ENCODE peak calls at places on chromosomes 13 and 19, in seven cellular contexts. G is gastrocnemius medialis, Z is thoracic aorta, N is mammary epithelial cell, C is GM12865, L is lower leg skin, M is psoas muscle. V is an unnamed sample.

GRCh38 chr19:4717191-4717965 is 6.3 kb downstream of the DPP9 start:
- DNase-seq in N (peak), L (no peak), G (no peak), Z (no peak), C (no peak), M (no peak), V (no peak)

GRCh38 chr19:11005521-11005920 is 44.7 kb downstream of the SMARCA4 start:
- DNase-seq in C (no peak), G (no peak), M (no peak), Z (no peak), L (no peak), N (no peak), V (no peak)

GRCh38 chr19:14030997-14031718 is 404 bp upstream of the IL27RA start:
- DNase-seq in C (no peak), G (no peak), M (peak), N (no peak), Z (no peak), L (no peak), V (no peak)

GRCh38 chr19:54155694-54156093 is 3.8 kb downstream of the LENG1 start:
- DNase-seq in M (no peak), Z (no peak), C (no peak), N (no peak), G (no peak), L (no peak), V (no peak)

GRCh38 chr19:50044922-50045321 is 19.1 kb downstream of the ZNF473 start:
- DNase-seq in G (no peak), L (no peak), C (no peak), N (no peak), Z (no peak), M (no peak), V (no peak)

GRCh38 chr19:3975637-3976087 is 4.8 kb upstream of the DAPK3 start:
- DNase-seq in Z (no peak), M (no peak), L (no peak), C (no peak), N (no peak), G (peak), V (no peak)

GRCh38 chr13:40221460-40222201 is 444.8 kb downstream of the FOXO1 start:
- DNase-seq in G (peak), Z (no peak), M (no peak), L (no peak), C (peak), N (peak), V (no peak)

GRCh38 chr19:16343156-16343555 is 18.5 kb downstream of the KLF2 start:
- DNase-seq in N (no peak), L (no peak), G (no peak), Z (no peak), M (no peak), C (no peak), V (no peak)

GRCh38 chr19:36031308-36031707 is 1.4 kb downstream of the CLIP3 start:
- DNase-seq in L (no peak), C (no peak), M (peak), Z (no peak), G (no peak), N (no peak), V (no peak)

GRCh38 chr19:31261651-31262331 is 87.4 kb downstream of the TSHZ3 start:
- DNase-seq in Z (no peak), C (no peak), L (no peak), G (no peak), M (no peak), N (no peak), V (no peak)

GRCh38 chr13:72097568-72097967 is 230.6 kb upstream of the DACH1 start:
- DNase-seq in L (no peak), M (no peak), C (no peak), Z (no peak), N (peak), G (no peak), V (no peak)

GRCh38 chr13:113060557-113061270 is 44.9 kb upstream of the F7 start:
- DNase-seq in L (no peak), G (no peak), C (no peak), M (peak), N (no peak), Z (no peak), V (no peak)

GRCh38 chr19:16878181-16878965 is 10.4 kb upstream of the F2RL3 start:
- DNase-seq in L (no peak), M (no peak), C (no peak), G (no peak), N (no peak), Z (no peak), V (no peak)

GRCh38 chr13:79745141-79745540 is 264.2 kb downstream of the NDFIP2 start:
- DNase-seq in Z (no peak), N (no peak), M (no peak), C (no peak), G (no peak), L (no peak), V (no peak)

GRCh38 chr13:34044660-34045080 is 226.7 kb downstream of the RFC3 start:
- DNase-seq in L (no peak), N (peak), Z (no peak), M (no peak), C (no peak), G (no peak), V (no peak)

GRCh38 chr13:30702006-30702405 is 33.3 kb upstream of the ALOX5AP start:
- DNase-seq in Z (no peak), N (no peak), L (no peak), M (no peak), C (no peak), G (no peak), V (no peak)

GRCh38 chr19:1232652-1233360 is 5.0 kb downstream of the CBARP start:
- DNase-seq in L (no peak), N (no peak), C (no peak), G (no peak), M (no peak), Z (no peak), V (no peak)

DNA sequence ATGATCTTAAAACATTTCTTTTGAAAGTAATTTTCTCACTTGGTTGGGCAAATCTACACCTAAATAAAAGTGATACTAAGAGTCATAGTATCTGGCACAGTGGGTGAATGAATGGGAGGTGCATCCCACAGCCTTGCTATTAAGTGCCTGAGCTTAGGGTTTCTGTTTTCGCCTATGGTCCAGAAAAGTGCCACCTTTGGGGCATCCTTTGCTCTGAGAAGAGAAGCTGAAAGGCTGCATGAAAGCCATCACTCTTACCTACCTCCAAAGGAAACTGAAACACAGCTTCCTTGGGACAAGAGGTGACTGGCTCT is 55.6 kb upstream of the AKAP11 start:
- DNase-seq in N (no peak), L (no peak), Z (no peak), C (no peak), G (no peak), M (no peak), V (no peak)
- TF ChIP-seq CTCF in N (no peak), L (no peak), Z (no peak), C (no peak), G (no peak), M (no peak), V (no peak)

GRCh38 chr13:53340505-53341143 is 312.0 kb downstream of the OLFM4 start:
- DNase-seq in G (no peak), Z (no peak), C (no peak), M (no peak), N (no peak), L (no peak), V (no peak)

GRCh38 chr13:53341144-53341510 is 312.5 kb downstream of the OLFM4 start:
- DNase-seq in L (no peak), Z (no peak), C (no peak), G (no peak), N (no peak), M (no peak), V (no peak)

GRCh38 chr13:53338760-53339159 is 310.1 kb downstream of the OLFM4 start:
- DNase-seq in L (no peak), G (no peak), Z (no peak), M (no peak), N (no peak), C (no peak), V (no peak)

GRCh38 chr13:53336441-53337160 is 308.0 kb downstream of the OLFM4 start:
- DNase-seq in G (no peak), M (no peak), N (no peak), Z (no peak), L (no peak), C (no peak), V (no peak)
- TF ChIP-seq CTCF in G (no peak), M (no peak), N (no peak), Z (no peak), L (no peak), C (no peak), V (no peak)

GRCh38 chr13:93233997-93234416 is 7.4 kb downstream of the GPC6 start:
- DNase-seq in G (no peak), N (no peak), C (peak), Z (no peak), M (no peak), L (no peak), V (no peak)
- TF ChIP-seq CTCF in G (no peak), N (peak), C (no peak), Z (no peak), M (no peak), L (no peak), V (no peak)

DNA sequence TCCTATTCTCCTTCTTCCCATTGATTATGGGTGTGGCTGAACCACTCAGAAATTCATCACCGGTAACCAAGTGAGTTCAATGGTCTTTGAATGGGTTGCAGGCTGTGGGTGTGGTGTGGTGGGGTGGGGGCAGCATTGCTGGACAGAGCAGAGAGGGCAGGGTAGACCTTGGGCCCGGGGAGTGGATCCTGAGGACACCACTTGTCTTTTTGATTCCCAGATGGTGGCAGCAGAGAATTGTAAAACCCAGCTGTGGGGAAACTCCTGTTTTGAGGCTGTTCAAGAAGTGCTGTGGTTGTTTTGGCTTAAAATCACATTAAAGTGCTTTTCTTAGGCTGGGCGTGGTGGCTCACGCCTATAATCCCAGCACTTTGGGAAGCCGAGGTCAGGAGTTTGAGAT is 45.8 kb upstream of the RGCC start:
- DNase-seq in C (peak), M (no peak), G (no peak), Z (no peak), N (peak), L (peak), V (no peak)
- TF ChIP-seq CTCF in C (peak), M (peak), G (no peak), Z (no peak), N (peak), L (no peak), V (no peak)

GRCh38 chr13:23567792-23568480 is 2.3 kb upstream of the TNFRSF19 start:
- DNase-seq in M (no peak), N (no peak), L (no peak), G (peak), C (peak), Z (no peak), V (no peak)
- TF ChIP-seq CTCF in M (peak), N (no peak), L (no peak), G (peak), C (peak), Z (no peak), V (no peak)

GRCh38 chr13:100382787-100383186 is 205.8 kb downstream of the GGACT start:
- DNase-seq in G (no peak), Z (no peak), N (no peak), L (no peak), M (no peak), C (no peak), V (no peak)
- TF ChIP-seq CTCF in G (no peak), Z (no peak), N (no peak), L (no peak), M (no peak), C (no peak), V (no peak)

DNA sequence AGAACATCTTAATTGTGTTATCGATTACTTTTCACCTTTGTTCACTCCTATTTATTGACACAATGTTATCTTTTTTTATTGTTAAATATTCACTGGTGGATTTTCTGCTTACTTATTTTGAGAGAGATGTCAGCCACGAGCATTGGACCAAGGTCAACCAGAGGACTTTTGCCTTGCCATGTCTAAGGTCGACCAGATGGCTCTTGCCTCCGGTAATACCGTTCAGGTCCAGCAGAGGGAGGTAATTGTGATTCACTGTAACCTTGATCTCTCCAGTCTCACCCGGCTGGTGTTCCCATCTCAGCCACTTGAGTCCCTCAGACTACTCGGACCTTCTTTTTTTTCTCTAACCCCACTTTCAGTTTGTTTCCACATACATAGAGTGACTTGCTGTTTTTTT is 1438.1 kb downstream of the UQCRFS1 start:
- DNase-seq in G (no peak), L (no peak), M (no peak), C (peak), N (no peak), Z (no peak), V (no peak)
- TF ChIP-seq CTCF in G (no peak), L (no peak), M (no peak), C (peak), N (peak), Z (no peak), V (no peak)